ENCODE peak calls at places on chromosomes 7 and 10, in six cellular contexts. U is H1; I is choroid plexus epithelial cell; J is activated T-cell treated with anti-CD3 and anti-CD28 coated beads for 48 hours; V is CD4-positive, alpha-beta T cell; W is left ventricle myocardium inferior. E is an unnamed sample.
A peak's percentile ranks its signal among the peaks of the same experiment; 100 is the strongest.

GRCh38 chr10:32960022-32960421 is 2.0 kb upstream of the ITGB1 start:
- DNase-seq in U (no peak), I (peak; percentile 46), J (no peak), V (no peak), W (no peak), E (no peak)

GRCh38 chr7:30491417-30491816 is 12.8 kb upstream of the NOD1 start:
- DNase-seq in U (no peak), I (no peak), J (no peak), V (no peak), W (no peak), E (no peak)

GRCh38 chr7:46352335-46352954 is 431.4 kb upstream of the IGFBP3 start:
- DNase-seq in U (no peak), I (peak; percentile 79), J (no peak), V (no peak), W (no peak), E (peak; percentile 28)

GRCh38 chr7:157464971-157465481 is 128.2 kb downstream of the DNAJB6 start:
- DNase-seq in U (peak; percentile 52), I (no peak), J (no peak), V (no peak), W (no peak), E (no peak)

GRCh38 chr7:134593530-134594392 is 44.9 kb downstream of the AKR1B15 start:
- DNase-seq in U (no peak), I (peak; percentile 87), J (no peak), V (no peak), W (peak; percentile 76), E (peak; percentile 82)

GRCh38 chr7:50848203-50848602 is 65.5 kb upstream of the GRB10 start:
- DNase-seq in U (no peak), I (no peak), J (no peak), V (no peak), W (no peak), E (no peak)

GRCh38 chr10:110032801-110033723 is 25.3 kb downstream of the ADD3 start:
- DNase-seq in U (no peak), I (no peak), J (no peak), V (no peak), W (no peak), E (no peak)

GRCh38 chr7:107463139-107464078 is 6.4 kb upstream of the GPR22 start:
- DNase-seq in U (no peak), I (peak; percentile 88), J (peak; percentile 3), V (peak; percentile 39), W (peak; percentile 40), E (peak; percentile 56)

GRCh38 chr7:154960063-154960790 is 42.7 kb downstream of the PAXIP1 start:
- DNase-seq in U (no peak), I (peak; percentile 33), J (no peak), V (no peak), W (no peak), E (no peak)

GRCh38 chr10:19656420-19657042 is 159.7 kb upstream of the PLXDC2 start:
- DNase-seq in U (no peak), I (peak; percentile 53), J (no peak), V (no peak), W (no peak), E (no peak)

GRCh38 chr7:87316846-87317545 is 28.5 kb upstream of the CROT start:
- DNase-seq in U (no peak), I (peak; percentile 89), J (no peak), V (no peak), W (no peak), E (no peak)

GRCh38 chr10:15140640-15141039 is 27.9 kb downstream of the NMT2 start:
- DNase-seq in U (no peak), I (no peak), J (no peak), V (no peak), W (no peak), E (no peak)

GRCh38 chr7:37352974-37353948 is 95.4 kb downstream of the ELMO1 start:
- DNase-seq in U (peak; percentile 55), I (no peak), J (no peak), V (peak; percentile 64), W (no peak), E (no peak)

GRCh38 chr7:41189866-41190265 is 513.0 kb downstream of the INHBA start:
- DNase-seq in U (no peak), I (peak; percentile 95), J (no peak), V (no peak), W (no peak), E (no peak)

GRCh38 chr7:5758753-5759330 is 22.6 kb downstream of the RNF216 start:
- DNase-seq in U (no peak), I (no peak), J (no peak), V (no peak), W (no peak), E (no peak)

GRCh38 chr10:71985542-71986250 is 21.5 kb downstream of the CHST3 start:
- DNase-seq in U (no peak), I (peak; percentile 95), J (no peak), V (no peak), W (no peak), E (peak; percentile 56)

E was measured in left cardiac atrium.